ENCODE peak calls at places on chromosomes 11 and 22, in four cellular contexts. A is HepG2, O is GM12878, K is K562. S is an unnamed sample. For H3K27me3, the result is how much of the 10 kb centered on the place peaks cover.

GRCh38 chr11:67438121-67438902 is 830 bp upstream of the PTPRCAP start:
- DNase-seq in A (no peak), O (no peak), K (peak), S (no peak)

GRCh38 chr22:27090595-27090994 is 433.2 kb downstream of the MIAT start:
- DNase-seq in A (no peak), O (no peak), K (no peak), S (no peak)

GRCh38 chr22:37018815-37019308 is 385 bp downstream of the TST start:
- DNase-seq in A (peak), O (no peak), K (peak), S (no peak)

GRCh38 chr22:17403906-17404305 is 34.6 kb downstream of the CECR2 start:
- DNase-seq in A (no peak), O (no peak), K (no peak), S (no peak)

GRCh38 chr11:126601550-126602215 is 246.2 kb downstream of the ST3GAL4 start:
- DNase-seq in A (peak), O (no peak), K (no peak), S (no peak)

GRCh38 chr11:117901601-117902000 is 25.1 kb upstream of the FXYD6 start:
- DNase-seq in A (no peak), O (no peak), K (no peak), S (no peak)

GRCh38 chr11:62974848-62975522 is 9.8 kb downstream of the SLC22A6 start:
- DNase-seq in A (peak), O (no peak), K (peak), S (peak)

GRCh38 chr11:35077709-35078695 is 61.0 kb upstream of the CD44 start:
- DNase-seq in A (no peak), O (peak), K (no peak), S (no peak)

GRCh38 chr11:46207270-46207669 is 70.2 kb upstream of the CREB3L1 start:
- DNase-seq in A (no peak), O (no peak), K (no peak), S (no peak)

GRCh38 chr22:50522208-50522805 is 3.1 kb downstream of the SCO2 start:
- DNase-seq in A (no peak), O (no peak), K (no peak), S (no peak)

GRCh38 chr11:69437001-69437875 is 44.2 kb upstream of the LINC01488 start:
- DNase-seq in A (peak), O (no peak), K (no peak), S (no peak)

GRCh38 chr22:27420186-27420816 is 381.3 kb downstream of the MN1 start:
- DNase-seq in A (no peak), O (no peak), K (no peak), S (no peak)

GRCh38 chr11:64523456-64524187 is 67.4 kb upstream of the SLC22A12 start:
- DNase-seq in A (no peak), O (no peak), K (no peak), S (no peak)

GRCh38 chr11:64796047-64796756 is 6.8 kb downstream of the MAP4K2 start:
- DNase-seq in A (no peak), O (no peak), K (no peak), S (no peak)

GRCh38 chr11:71325418-71326327 is 73.3 kb upstream of the SHANK2 start:
- DNase-seq in A (no peak), O (no peak), K (no peak), S (no peak)

GRCh38 chr22:24422078-24422665 is 5.2 kb upstream of the ADORA2A start:
- DNase-seq in A (no peak), O (no peak), K (no peak), S (no peak)

GRCh38 chr11:44275961-44276550 is 33.9 kb downstream of the ALX4 start:
- DNase-seq in A (no peak), O (no peak), K (no peak), S (no peak)

GRCh38 chr11:2099523-2100316 is 39.5 kb downstream of the IGF2 start:
- DNase-seq in A (no peak), O (no peak), K (no peak), S (no peak)

GRCh38 chr22:29200901-29201300 is 4.8 kb upstream of the EMID1 start:
- DNase-seq in A (no peak), O (no peak), K (no peak), S (no peak)

GRCh38 chr11:121071456-121072236 is 29.4 kb upstream of the TECTA start:
- DNase-seq in A (peak), O (no peak), K (no peak), S (peak)

GRCh38 chr11:131302831-131303230 is 67.6 kb upstream of the NTM start:
- DNase-seq in A (no peak), O (no peak), K (no peak), S (no peak)

GRCh38 chr22:41822289-41823057 is 10.4 kb upstream of the SREBF2 start:
- DNase-seq in A (peak), O (peak), K (peak), S (no peak)

GRCh38 chr11:46422588-46422987 is 31.0 kb upstream of the CHRM4 start:
- DNase-seq in A (no peak), O (no peak), K (no peak), S (no peak)

GRCh38 chr11:74687237-74688005 is 43.8 kb downstream of the CHRDL2 start:
- DNase-seq in A (no peak), O (no peak), K (no peak), S (no peak)

GRCh38 chr11:104694259-104695070 is 203.8 kb downstream of the CASP12 start:
- DNase-seq in A (no peak), O (no peak), K (no peak), S (no peak)

GRCh38 chr22:18013436-18013835 is 10.9 kb downstream of the MICAL3 start:
- DNase-seq in A (no peak), O (no peak), K (no peak), S (no peak)

GRCh38 chr11:31445621-31446020 is 63.8 kb downstream of the IMMP1L start:
- DNase-seq in A (no peak), O (no peak), K (no peak), S (no peak)

GRCh38 chr11:35418847-35419712 is at the start of gene SLC1A2:
- DNase-seq in A (no peak), O (no peak), K (no peak), S (peak)

GRCh38 chr11:48005133-48005532 is 24.8 kb downstream of the PTPRJ start:
- DNase-seq in A (no peak), O (no peak), K (no peak), S (no peak)

GRCh38 chr22:37749831-37750595 is 53.2 kb downstream of the TRIOBP start:
- DNase-seq in A (peak), O (no peak), K (no peak), S (no peak)

GRCh38 chr11:96242971-96243647 is 99.9 kb downstream of the MAML2 start:
- DNase-seq in A (peak), O (peak), K (peak), S (peak)

GRCh38 chr11:70507466-70508230 is 109.3 kb downstream of the CTTN start:
- DNase-seq in A (no peak), O (no peak), K (no peak), S (no peak)

GRCh38 chr22:19940536-19941364 is 822 bp upstream of the COMT start:
- DNase-seq in A (no peak), O (no peak), K (peak), S (no peak)

GRCh38 chr22:19941365-19942070 is at the start of the genes COMT and TXNRD2:
- DNase-seq in A (no peak), O (no peak), K (peak), S (no peak)

GRCh38 chr22:19936513-19936912 is 5.1 kb upstream of the COMT start:
- DNase-seq in A (no peak), O (no peak), K (no peak), S (no peak)

GRCh38 chr22:19933328-19934241 is 8.0 kb upstream of the COMT start:
- DNase-seq in A (no peak), O (no peak), K (no peak), S (no peak)

DNA sequence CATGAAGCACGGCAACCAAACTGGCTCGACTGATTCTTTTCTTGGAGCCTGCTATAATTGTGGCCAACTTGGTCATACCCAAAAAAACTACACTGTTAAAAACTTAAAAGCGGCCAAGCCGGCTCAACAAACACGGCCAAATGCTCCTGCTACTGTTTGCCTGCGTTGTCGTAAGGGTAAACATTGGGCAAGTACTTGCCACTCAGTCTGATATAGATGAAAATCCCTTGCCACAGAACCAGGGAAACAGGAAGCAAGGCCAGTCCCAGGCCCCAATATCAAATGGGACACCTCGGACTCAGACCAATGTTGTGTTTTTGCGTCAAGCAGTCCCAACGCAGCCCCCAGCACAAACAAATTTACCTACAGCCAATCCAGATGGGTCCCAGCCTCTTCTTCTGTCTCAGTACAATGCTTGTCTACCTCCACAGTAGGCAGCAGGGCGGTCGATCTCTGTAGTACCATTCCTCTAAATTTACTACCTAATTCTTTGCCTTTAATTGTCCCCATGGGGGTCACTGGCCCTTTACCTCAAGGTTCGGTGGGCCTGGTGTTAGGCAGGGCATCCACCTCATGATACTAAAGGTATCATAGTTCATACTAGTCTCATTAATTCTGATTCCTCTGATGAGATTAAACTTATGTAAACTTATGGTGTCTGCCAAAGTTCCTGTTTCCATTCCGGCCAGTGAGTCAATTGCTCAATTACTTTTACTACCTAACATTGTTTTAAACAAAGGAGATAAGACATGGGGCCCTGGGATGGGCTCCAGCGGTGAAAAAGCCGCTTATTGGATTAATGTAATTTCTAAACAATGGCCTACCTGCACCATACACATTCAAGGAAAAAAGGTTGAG is 3.7 kb upstream of the COMT start:
- DNase-seq in A (peak), O (no peak), K (no peak), S (no peak)
- TF ChIP-seq HDAC6 in A (no peak), O (no peak), K (no peak), S (no peak)

DNA sequence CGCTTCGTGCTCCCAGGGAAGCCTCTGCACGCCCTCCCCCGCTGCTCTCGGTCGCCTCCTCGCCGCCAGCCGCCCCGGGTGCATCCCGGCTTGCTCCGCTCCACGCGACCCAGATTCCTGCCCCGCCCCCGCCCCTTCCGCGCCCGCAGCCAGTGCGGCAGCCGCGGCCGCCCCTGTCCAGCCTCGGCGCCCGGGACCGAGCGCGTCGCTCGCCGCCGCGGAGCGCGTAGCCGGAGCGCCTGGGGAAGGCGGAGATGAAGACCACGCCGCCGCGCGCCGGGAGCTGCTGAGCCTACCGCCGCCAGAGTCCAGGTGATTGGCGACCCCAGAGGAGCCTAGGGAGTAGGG is at the start of gene ELMOD1:
- DNase-seq in A (peak), O (no peak), K (peak), S (peak)
- H3K27me3 ChIP-seq in A (under half), O (under half), K (under half), S (half or more)

GRCh38 chr22:20431520-20432237 is 5.9 kb downstream of the SCARF2 start:
- DNase-seq in A (no peak), O (no peak), K (peak), S (no peak)
- H3K4me3 ChIP-seq in A (no peak), O (no peak), K (no peak), S (peak)

GRCh38 chr11:116885951-116886629 is 48.7 kb upstream of the APOA1 start:
- DNase-seq in A (no peak), O (no peak), K (no peak), S (no peak)
- TF ChIP-seq HDAC6 in A (no peak), O (no peak), K (no peak), S (no peak)

GRCh38 chr22:44597616-44598015 is 99.6 kb upstream of the RTL6 start:
- DNase-seq in A (no peak), O (no peak), K (no peak), S (no peak)

GRCh38 chr22:44594951-44595350 is 96.9 kb upstream of the RTL6 start:
- DNase-seq in A (no peak), O (no peak), K (no peak), S (no peak)

GRCh38 chr22:44599084-44599483 is 101.1 kb upstream of the RTL6 start:
- DNase-seq in A (no peak), O (no peak), K (no peak), S (no peak)

GRCh38 chr22:44595841-44596341 is 97.9 kb upstream of the RTL6 start:
- DNase-seq in A (no peak), O (no peak), K (no peak), S (no peak)

DNA sequence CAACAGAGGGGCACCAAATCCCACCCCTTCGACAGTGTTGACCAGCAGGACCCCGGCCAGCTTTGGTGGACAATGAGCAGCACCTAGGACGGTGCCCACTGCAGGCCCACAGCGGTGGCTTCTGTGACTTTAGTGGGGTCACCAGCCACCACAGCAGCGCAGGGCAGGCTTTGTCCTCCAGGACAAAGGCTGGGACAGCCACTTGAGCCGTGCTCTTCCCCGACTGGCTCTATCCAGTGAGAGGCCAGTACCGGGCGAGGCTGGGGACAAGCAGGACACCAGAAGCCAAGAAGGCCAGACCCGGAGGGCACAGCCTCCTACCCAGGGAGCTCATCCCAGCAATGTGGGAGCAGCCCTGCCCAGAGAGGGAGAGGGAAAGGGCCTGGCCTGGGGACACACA is 98.7 kb upstream of the RTL6 start:
- DNase-seq in A (no peak), O (no peak), K (no peak), S (no peak)
- H3K27me3 ChIP-seq in A (half or more), O (under half), K (under half), S (under half)

DNA sequence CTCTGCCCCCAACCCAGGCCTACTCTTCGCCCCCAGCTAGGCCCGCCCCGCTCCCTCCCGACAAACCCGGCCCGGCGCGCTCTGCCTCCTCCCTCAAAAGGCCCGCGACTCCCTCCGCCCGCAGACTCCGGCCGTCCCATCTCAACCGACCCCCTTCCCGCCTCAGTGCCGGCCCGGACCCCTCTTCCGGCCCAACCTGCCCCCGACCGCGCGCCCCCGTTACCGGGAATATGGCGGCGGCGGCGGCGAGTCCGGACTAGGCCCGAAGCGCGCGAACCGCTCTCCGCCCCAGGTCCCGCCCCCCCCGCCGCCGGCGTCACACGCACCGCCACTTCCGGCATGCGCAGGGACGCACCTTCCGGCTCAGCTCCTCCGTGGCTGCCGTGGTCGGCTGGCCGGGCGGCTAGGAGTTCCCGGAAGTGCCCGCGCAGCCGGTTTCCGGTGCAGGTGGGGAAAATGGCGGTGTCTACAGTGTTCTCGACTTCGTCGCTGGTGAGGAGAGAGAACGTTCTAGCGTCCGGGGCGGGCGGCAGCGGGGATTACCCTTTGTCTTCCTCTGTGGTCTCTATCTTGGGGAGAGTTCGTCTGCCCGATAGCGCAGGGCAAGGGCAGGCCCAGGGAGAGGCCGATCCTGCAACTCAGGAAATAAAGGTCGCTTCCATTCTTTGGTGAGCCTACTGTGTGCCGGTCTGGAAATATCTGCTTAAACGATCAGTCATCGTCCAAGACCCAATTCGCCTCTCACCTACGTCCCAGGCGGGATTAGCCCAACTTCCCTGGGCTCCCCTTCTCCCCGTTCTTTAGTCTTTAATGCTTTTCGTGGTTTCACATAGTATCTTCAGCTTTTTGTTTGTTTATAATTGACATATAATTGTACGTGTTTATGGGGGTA is at the start of the genes CPSF7 and SDHAF2:
- DNase-seq in A (peak), O (peak), K (peak), S (peak)
- H3K4me3 ChIP-seq in A (peak), O (peak), K (peak), S (peak)

S was measured in H1.